ENCODE peak calls at places on chromosomes 1 and 21, in ten cellular contexts. One of them, this sample, is unnamed.

GRCh38 chr1:55534565-55535091 is 319.5 kb upstream of the USP24 start:
- DNase-seq in astrocyte of the spinal cord: no peak
- DNase-seq in H1: no peak
- DNase-seq in RPMI8226: no peak
- DNase-seq in K562: no peak
- DNase-seq in Panc1: no peak
- DNase-seq in HS-5: no peak
- DNase-seq in A549: no peak
- DNase-seq in stimulated activated CD4-positive, alpha-beta T cell treated with anti-CD3 and anti-CD28 coated beads, Interleukin-1b, Interleukin-23, amount 100 ng/mL, for 24 hours: no peak
- DNase-seq in progenitor cell of endocrine pancreas: no peak
- DNase-seq in this sample: no peak

GRCh38 chr21:45709127-45709526 is 65.6 kb downstream of the PCBP3 start:
- DNase-seq in A549: no peak
- DNase-seq in K562: no peak
- DNase-seq in HS-5: peak
- DNase-seq in stimulated activated CD4-positive, alpha-beta T cell treated with anti-CD3 and anti-CD28 coated beads, Interleukin-1b, Interleukin-23, amount 100 ng/mL, for 24 hours: no peak
- DNase-seq in RPMI8226: no peak
- DNase-seq in progenitor cell of endocrine pancreas: no peak
- DNase-seq in H1: no peak
- DNase-seq in astrocyte of the spinal cord: no peak
- DNase-seq in Panc1: no peak
- DNase-seq in this sample: no peak

GRCh38 chr1:10538608-10539355 is 64.0 kb downstream of the PEX14 start:
- DNase-seq in HS-5: no peak
- DNase-seq in RPMI8226: no peak
- DNase-seq in astrocyte of the spinal cord: no peak
- DNase-seq in H1: no peak
- DNase-seq in progenitor cell of endocrine pancreas: no peak
- DNase-seq in stimulated activated CD4-positive, alpha-beta T cell treated with anti-CD3 and anti-CD28 coated beads, Interleukin-1b, Interleukin-23, amount 100 ng/mL, for 24 hours: no peak
- DNase-seq in Panc1: no peak
- DNase-seq in K562: no peak
- DNase-seq in A549: no peak
- DNase-seq in this sample: no peak

GRCh38 chr1:22533244-22533643 is 30.0 kb upstream of the EPHA8 start:
- DNase-seq in Panc1: no peak
- DNase-seq in K562: no peak
- DNase-seq in RPMI8226: no peak
- DNase-seq in H1: no peak
- DNase-seq in progenitor cell of endocrine pancreas: no peak
- DNase-seq in stimulated activated CD4-positive, alpha-beta T cell treated with anti-CD3 and anti-CD28 coated beads, Interleukin-1b, Interleukin-23, amount 100 ng/mL, for 24 hours: no peak
- DNase-seq in A549: no peak
- DNase-seq in HS-5: no peak
- DNase-seq in astrocyte of the spinal cord: no peak
- DNase-seq in this sample: no peak

GRCh38 chr1:50421366-50421748 is 1.9 kb downstream of the DMRTA2 start:
- DNase-seq in A549: no peak
- DNase-seq in HS-5: no peak
- DNase-seq in K562: no peak
- DNase-seq in H1: no peak
- DNase-seq in RPMI8226: no peak
- DNase-seq in astrocyte of the spinal cord: no peak
- DNase-seq in progenitor cell of endocrine pancreas: no peak
- DNase-seq in Panc1: no peak
- DNase-seq in stimulated activated CD4-positive, alpha-beta T cell treated with anti-CD3 and anti-CD28 coated beads, Interleukin-1b, Interleukin-23, amount 100 ng/mL, for 24 hours: no peak
- DNase-seq in this sample: no peak

GRCh38 chr1:247681288-247681897 is 1.9 kb upstream of the OR13G1 start:
- DNase-seq in H1: peak
- DNase-seq in RPMI8226: peak
- DNase-seq in Panc1: peak
- DNase-seq in stimulated activated CD4-positive, alpha-beta T cell treated with anti-CD3 and anti-CD28 coated beads, Interleukin-1b, Interleukin-23, amount 100 ng/mL, for 24 hours: peak
- DNase-seq in astrocyte of the spinal cord: peak
- DNase-seq in HS-5: peak
- DNase-seq in A549: peak
- DNase-seq in K562: peak
- DNase-seq in progenitor cell of endocrine pancreas: peak
- DNase-seq in this sample: peak

GRCh38 chr1:202405928-202406327 is 57.4 kb downstream of the PPP1R12B start:
- DNase-seq in astrocyte of the spinal cord: no peak
- DNase-seq in RPMI8226: no peak
- DNase-seq in HS-5: no peak
- DNase-seq in H1: no peak
- DNase-seq in stimulated activated CD4-positive, alpha-beta T cell treated with anti-CD3 and anti-CD28 coated beads, Interleukin-1b, Interleukin-23, amount 100 ng/mL, for 24 hours: no peak
- DNase-seq in K562: no peak
- DNase-seq in progenitor cell of endocrine pancreas: no peak
- DNase-seq in Panc1: no peak
- DNase-seq in A549: no peak
- DNase-seq in this sample: no peak

GRCh38 chr1:100543640-100544039 is 5.7 kb downstream of the GPR88 start:
- DNase-seq in K562: no peak
- DNase-seq in stimulated activated CD4-positive, alpha-beta T cell treated with anti-CD3 and anti-CD28 coated beads, Interleukin-1b, Interleukin-23, amount 100 ng/mL, for 24 hours: no peak
- DNase-seq in A549: peak
- DNase-seq in H1: no peak
- DNase-seq in astrocyte of the spinal cord: no peak
- DNase-seq in RPMI8226: peak
- DNase-seq in progenitor cell of endocrine pancreas: no peak
- DNase-seq in Panc1: peak
- DNase-seq in HS-5: no peak
- DNase-seq in this sample: no peak

GRCh38 chr1:117142200-117142599 is 20.7 kb upstream of the TRIM45 start:
- DNase-seq in K562: no peak
- DNase-seq in astrocyte of the spinal cord: peak
- DNase-seq in Panc1: no peak
- DNase-seq in stimulated activated CD4-positive, alpha-beta T cell treated with anti-CD3 and anti-CD28 coated beads, Interleukin-1b, Interleukin-23, amount 100 ng/mL, for 24 hours: no peak
- DNase-seq in progenitor cell of endocrine pancreas: no peak
- DNase-seq in A549: no peak
- DNase-seq in RPMI8226: no peak
- DNase-seq in H1: no peak
- DNase-seq in HS-5: peak
- DNase-seq in this sample: no peak

This sample was measured in kidney epithelial cell.